ENCODE peak calls at places on chromosome 3, in ten cellular contexts. Q is cardiac fibroblast; L is ELR; X is astrocyte; J is neural crest cell; C is NCI-H510A; K is activated T-cell treated with anti-CD3 and anti-CD28 coated beads for 1 hour; M is SK-N-MC; O is stimulated activated CD8-positive, alpha-beta memory T cell treated with anti-CD3 and anti-CD28 coated beads, Interleukin-7, amount 100 ng/mL, for 48 hours; V is activated effector memory CD4-positive, alpha-beta T cell treated with Interleukin-2 at 50 U/mL for 16 hours. U is an unnamed sample.
A peak's percentile ranks its signal among the peaks of the same experiment; 100 is the strongest.

GRCh38 chr3:131535596-131535995 is 32.8 kb upstream of the MRPL3 start:
- DNase-seq in M (no peak), Q (no peak), V (no peak), C (no peak), K (no peak), X (peak; percentile 66), J (no peak), L (peak; percentile 74), O (no peak), U (peak; percentile 85)

GRCh38 chr3:50372349-50372748 is 13.0 kb upstream of the TMEM115 start:
- DNase-seq in M (no peak), V (no peak), Q (no peak), O (no peak), C (no peak), X (no peak), J (no peak), K (no peak), L (no peak), U (no peak)

GRCh38 chr3:117512975-117513374 is 803.4 kb downstream of the TUSC7 start:
- DNase-seq in V (no peak), O (no peak), X (peak; percentile 77), M (no peak), J (no peak), L (no peak), C (no peak), Q (no peak), K (no peak), U (no peak)

GRCh38 chr3:110903771-110904532 is 167.7 kb upstream of the NECTIN3 start:
- DNase-seq in Q (no peak), K (no peak), L (no peak), J (no peak), M (no peak), O (no peak), C (no peak), V (no peak), X (peak; percentile 31), U (no peak)

GRCh38 chr3:129594907-129595390 is 11.5 kb downstream of the PLXND1 start:
- DNase-seq in X (no peak), O (no peak), Q (no peak), J (no peak), C (no peak), K (no peak), V (no peak), M (no peak), L (no peak), U (no peak)

GRCh38 chr3:185825639-185826481 is 1.0 kb upstream of the IGF2BP2 start:
- DNase-seq in M (no peak), L (peak; percentile 72), X (no peak), J (peak; percentile 46), Q (peak; percentile 69), V (no peak), O (no peak), K (no peak), C (peak; percentile 54), U (peak; percentile 64)

GRCh38 chr3:149415484-149415883 is 38.0 kb upstream of the TM4SF1 start:
- DNase-seq in J (no peak), L (no peak), X (peak; percentile 45), M (no peak), Q (no peak), O (no peak), K (no peak), C (no peak), V (no peak), U (no peak)

GRCh38 chr3:174330303-174330702 is 528.8 kb upstream of the NAALADL2 start:
- DNase-seq in X (peak; percentile 93), O (no peak), V (no peak), Q (peak; percentile 81), C (no peak), L (peak; percentile 82), J (no peak), M (no peak), K (no peak), U (peak; percentile 91)

GRCh38 chr3:13671536-13672233 is 122.8 kb downstream of the FBLN2 start:
- DNase-seq in Q (no peak), L (no peak), K (no peak), M (no peak), V (no peak), X (no peak), O (no peak), C (no peak), J (no peak), U (no peak)

GRCh38 chr3:150371741-150372254 is 36.3 kb upstream of the TSC22D2 start:
- DNase-seq in Q (peak; percentile 99), J (no peak), C (no peak), O (no peak), M (peak; percentile 97), V (no peak), X (peak; percentile 99), L (peak; percentile 100), K (no peak), U (peak; percentile 100)

GRCh38 chr3:119310052-119310451 is 15.9 kb downstream of the ARHGAP31 start:
- DNase-seq in M (no peak), J (no peak), V (no peak), O (no peak), C (no peak), L (peak; percentile 96), K (no peak), X (peak; percentile 99), Q (peak; percentile 92), U (peak; percentile 81)

GRCh38 chr3:102906837-102907236 is 472.0 kb downstream of the ZPLD1 start:
- DNase-seq in V (no peak), X (peak; percentile 7), L (no peak), M (no peak), O (no peak), J (no peak), K (no peak), C (no peak), Q (no peak), U (no peak)

GRCh38 chr3:172465281-172465680 is 17.0 kb upstream of the GHSR start:
- DNase-seq in O (no peak), J (no peak), L (no peak), K (no peak), C (no peak), V (no peak), Q (no peak), M (no peak), X (peak; percentile 14), U (no peak)

GRCh38 chr3:60316121-60316783 is 935.0 kb downstream of the FHIT start:
- DNase-seq in L (no peak), J (no peak), C (no peak), M (no peak), K (no peak), V (no peak), X (peak; percentile 82), O (no peak), Q (peak; percentile 81), U (no peak)

GRCh38 chr3:105899528-105899927 is 30.7 kb upstream of the CBLB start:
- DNase-seq in K (no peak), L (peak; percentile 61), M (peak; percentile 50), C (no peak), X (peak; percentile 53), J (no peak), Q (peak; percentile 72), O (no peak), V (no peak), U (peak; percentile 62)